ENCODE peak calls at places on chromosome 18, in six cellular contexts. W is foreskin fibroblast; J is BE2C; Q is upper lobe of right lung; M is effector memory CD4-positive, alpha-beta T cell; Z is adipocyte. Y is an unnamed sample.

GRCh38 chr18:75364512-75364911 is 63.0 kb downstream of the SMIM21 start:
- DNase-seq in M (no peak), J (no peak), Z (no peak), Q (no peak), W (no peak), Y (no peak)

GRCh38 chr18:79897940-79898625 is 53.4 kb downstream of the SLC66A2 start:
- DNase-seq in M (no peak), Q (peak; percentile 52), Z (no peak), J (no peak), W (no peak), Y (no peak)

GRCh38 chr18:55251186-55251995 is 292.1 kb upstream of the CCDC68 start:
- DNase-seq in Q (no peak), M (no peak), W (peak; percentile 60), Z (peak; percentile 71), J (no peak), Y (no peak)

GRCh38 chr18:48167901-48168300 is 237.4 kb upstream of the SMAD2 start:
- DNase-seq in Q (no peak), J (no peak), M (no peak), Z (no peak), W (no peak), Y (no peak)

GRCh38 chr18:49002881-49003280 is 52.1 kb upstream of the SMAD7 start:
- DNase-seq in W (no peak), M (no peak), J (no peak), Z (no peak), Q (no peak), Y (no peak)

GRCh38 chr18:68439672-68440071 is 275.2 kb downstream of the TMX3 start:
- DNase-seq in Q (no peak), J (no peak), Z (no peak), W (no peak), M (no peak), Y (no peak)

GRCh38 chr18:4108016-4108415 is 347.1 kb downstream of the DLGAP1 start:
- DNase-seq in M (no peak), Q (no peak), W (no peak), Z (no peak), J (no peak), Y (no peak)

GRCh38 chr18:48938827-48939367 is 11.9 kb downstream of the SMAD7 start:
- DNase-seq in M (no peak), J (no peak), Q (peak; percentile 39), W (no peak), Z (no peak), Y (no peak)

GRCh38 chr18:52312321-52312720 is 27.7 kb upstream of the DCC start:
- DNase-seq in J (no peak), M (no peak), Q (no peak), Z (no peak), W (no peak), Y (no peak)

GRCh38 chr18:5890606-5891360 is 4.5 kb downstream of the TMEM200C start:
- DNase-seq in J (peak; percentile 32), M (no peak), W (peak; percentile 15), Z (no peak), Q (peak; percentile 79), Y (no peak)

GRCh38 chr18:52341617-52342381 is 1.8 kb downstream of the DCC start:
- DNase-seq in M (no peak), J (peak; percentile 8), Q (no peak), W (peak; percentile 45), Z (peak; percentile 62), Y (no peak)

GRCh38 chr18:63788447-63789096 is 13.4 kb downstream of the SERPINB7 start:
- DNase-seq in W (peak; percentile 91), M (no peak), J (no peak), Z (peak; percentile 70), Q (no peak), Y (peak; percentile 87)

GRCh38 chr18:24432618-24433017 is 6.1 kb downstream of the IMPACT start:
- DNase-seq in W (no peak), M (no peak), J (no peak), Q (no peak), Z (no peak), Y (no peak)

GRCh38 chr18:41144444-41144843 is 810.6 kb upstream of the PIK3C3 start:
- DNase-seq in Z (peak; percentile 78), M (no peak), Q (no peak), J (no peak), W (peak; percentile 80), Y (peak; percentile 31)

DNA sequence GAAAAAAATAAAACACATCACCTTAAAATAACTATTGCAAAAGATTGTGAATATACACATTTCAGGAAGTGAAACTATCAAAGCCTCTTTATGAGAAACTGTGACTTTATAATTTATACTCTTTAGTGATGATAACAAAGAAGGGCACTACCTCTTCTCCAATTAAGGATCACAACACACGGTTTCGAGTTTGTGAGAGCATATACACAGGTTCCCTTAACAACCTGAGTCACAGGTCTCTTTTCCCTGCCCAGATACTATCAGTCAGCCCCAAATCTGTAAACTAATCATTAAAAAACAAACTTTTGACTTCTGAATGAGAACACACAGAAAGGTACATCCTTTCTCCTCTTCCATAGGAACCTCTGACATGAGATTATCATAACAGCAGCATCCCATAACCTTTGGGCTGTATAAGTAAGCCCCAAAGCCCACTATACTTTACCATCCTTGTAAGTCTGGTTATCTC is 44.9 kb downstream of the PTPN2 start:
- DNase-seq in Z (no peak), Q (no peak), J (no peak), M (no peak), W (peak; percentile 5), Y (no peak)
- H3K4me3 ChIP-seq in Z (peak overlapping the region; percentile 58), Q (peak overlapping the region; percentile 17), J (no peak overlapping the region), M (no peak overlapping the region), W (no peak overlapping the region), Y (no peak overlapping the region)

GRCh38 chr18:77360315-77361186 is 110.9 kb downstream of the GALR1 start:
- DNase-seq in W (no peak), M (no peak), J (no peak), Q (no peak), Z (no peak), Y (no peak)
- H3K4me3 ChIP-seq in W (no peak overlapping the region), M (no peak overlapping the region), J (no peak overlapping the region), Q (no peak overlapping the region), Z (no peak overlapping the region), Y (no peak overlapping the region)

GRCh38 chr18:76466410-76466991 is 28.5 kb downstream of the ZNF516 start:
- DNase-seq in M (no peak), J (no peak), Z (no peak), W (no peak), Q (no peak), Y (no peak)

GRCh38 chr18:76468345-76469275 is 26.4 kb downstream of the ZNF516 start:
- DNase-seq in Q (no peak), J (no peak), M (no peak), W (no peak), Z (no peak), Y (no peak)

GRCh38 chr18:76464281-76465259 is 30.5 kb downstream of the ZNF516 start:
- DNase-seq in Q (no peak), J (no peak), Z (no peak), W (no peak), M (no peak), Y (no peak)

GRCh38 chr18:76465630-76466409 is 29.2 kb downstream of the ZNF516 start:
- DNase-seq in W (no peak), Q (no peak), J (no peak), Z (no peak), M (no peak), Y (no peak)

DNA sequence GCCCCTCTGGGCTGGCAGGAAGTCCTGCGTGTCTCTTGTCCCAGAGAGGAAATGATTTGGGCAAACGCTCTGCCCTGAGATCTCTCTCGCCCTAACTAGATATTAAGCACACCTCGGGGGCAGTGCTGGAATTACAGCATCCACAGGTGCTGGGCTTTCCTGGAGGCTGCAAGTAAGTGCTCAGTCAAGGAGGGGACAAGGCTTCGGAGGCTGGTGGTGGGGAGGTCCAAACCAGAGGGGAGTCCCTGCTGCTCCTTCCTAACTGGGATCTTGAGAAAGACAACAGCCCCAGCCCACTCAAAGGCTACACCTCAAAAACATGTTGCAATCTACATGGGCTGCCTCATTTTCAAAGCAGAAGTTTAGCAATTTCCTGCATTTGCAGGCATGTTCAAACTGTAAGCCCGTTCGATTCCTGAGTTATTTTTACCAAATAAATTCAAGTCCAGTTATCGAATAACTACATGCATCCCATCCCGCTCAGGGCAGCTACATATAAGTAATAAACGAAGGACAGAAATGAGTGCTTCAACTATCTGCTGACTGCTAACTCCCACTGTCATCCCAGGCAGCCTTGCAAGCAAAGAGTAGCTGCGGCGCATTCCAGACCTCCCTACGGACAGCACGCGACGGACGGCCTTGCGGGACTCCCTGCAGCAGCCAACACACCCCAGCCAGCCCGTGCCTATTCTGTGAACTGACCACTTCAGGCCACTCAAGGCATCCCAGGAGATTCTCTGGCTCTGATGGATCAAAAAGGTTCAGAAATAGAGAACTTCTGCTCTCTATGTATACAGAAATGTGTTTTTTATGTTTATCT is 27.5 kb downstream of the ZNF516 start:
- DNase-seq in W (peak; percentile 64), J (no peak), Z (peak; percentile 46), M (no peak), Q (no peak), Y (no peak)
- H3K4me3 ChIP-seq in W (no peak overlapping the region), J (no peak overlapping the region), Z (peak overlapping the region; percentile 69), M (no peak overlapping the region), Q (peak overlapping the region; percentile 6), Y (no peak overlapping the region)

GRCh38 chr18:36693931-36694661 is 134.7 kb downstream of the TPGS2 start:
- DNase-seq in J (no peak), Z (peak; percentile 62), M (no peak), Q (no peak), W (peak; percentile 78), Y (peak; percentile 40)
- H3K4me3 ChIP-seq in J (no peak overlapping the region), Z (peak overlapping the region; percentile 44), M (no peak overlapping the region), Q (no peak overlapping the region), W (peak overlapping the region; percentile 63), Y (no peak overlapping the region)

GRCh38 chr18:10523544-10523943 is 2.3 kb upstream of the NAPG start:
- DNase-seq in Q (no peak), W (no peak), J (no peak), M (no peak), Z (no peak), Y (no peak)

GRCh38 chr18:10525563-10526210 is at the start of gene NAPG:
- DNase-seq in Q (peak; percentile 96), J (peak; percentile 84), Z (peak; percentile 96), W (peak; percentile 98), M (peak; percentile 86), Y (peak; percentile 92)

GRCh38 chr18:10522574-10522973 is 3.3 kb upstream of the NAPG start:
- DNase-seq in J (no peak), M (no peak), Q (no peak), W (no peak), Z (no peak), Y (no peak)

GRCh38 chr18:10526211-10526949 is 553 bp downstream of the NAPG start:
- DNase-seq in M (peak; percentile 35), J (peak; percentile 51), Q (peak; percentile 86), Z (peak; percentile 77), W (peak; percentile 71), Y (peak; percentile 61)

DNA sequence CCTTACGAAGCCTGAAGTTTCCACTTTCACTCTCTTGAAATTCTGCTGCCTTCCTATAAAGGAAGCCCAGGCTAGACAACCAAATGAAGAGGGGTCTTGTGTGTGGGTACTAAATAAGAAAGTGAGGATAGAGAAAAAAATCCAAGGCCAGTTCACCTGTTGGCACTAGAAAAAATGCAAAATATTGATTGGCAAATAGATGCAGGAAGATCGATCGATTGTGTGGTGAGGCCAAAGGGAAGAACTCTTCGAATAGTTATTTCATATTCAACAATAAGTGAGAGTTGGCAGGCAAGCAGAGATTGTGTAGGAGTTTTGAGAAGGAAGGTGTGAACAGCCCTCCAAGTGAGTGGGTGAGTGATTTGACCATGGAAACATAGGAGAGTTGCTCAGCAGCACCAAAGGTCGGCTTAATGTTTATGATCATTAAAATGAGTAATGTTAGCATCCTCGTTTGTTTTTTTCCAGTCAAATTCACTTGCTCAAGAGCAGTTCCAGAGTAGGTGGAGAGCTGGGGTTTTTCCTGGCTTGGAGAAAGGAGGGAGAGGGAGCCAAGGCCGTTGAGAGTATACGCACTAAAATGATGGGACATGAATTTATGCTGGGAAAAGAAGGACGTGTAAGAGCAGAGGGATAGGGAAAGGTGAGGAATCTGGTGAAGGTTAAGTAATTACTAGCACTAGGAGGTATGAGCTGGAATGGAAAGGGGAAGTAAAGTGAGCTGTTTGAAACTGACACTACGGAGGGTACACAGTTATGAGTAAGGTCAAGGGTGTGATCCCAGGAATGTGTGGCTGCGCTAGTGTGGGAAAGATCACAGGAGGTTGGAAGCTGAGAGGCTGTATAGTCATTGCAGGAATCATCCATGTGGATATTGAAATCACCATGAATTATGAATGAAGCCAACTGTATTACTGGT is 1.1 kb upstream of the NAPG start:
- DNase-seq in M (no peak), Z (no peak), Q (no peak), J (no peak), W (no peak), Y (peak; percentile 49)
- H3K4me3 ChIP-seq in M (peak overlapping the region; percentile 62), Z (peak overlapping the region; percentile 98), Q (peak overlapping the region; percentile 63), J (no peak overlapping the region), W (no peak overlapping the region), Y (peak overlapping the region; percentile 79)

Y was measured in MG63.